ENCODE peak calls at places on chromosome 3, in eight cellular contexts. E is upper lobe of left lung; Q is HFFc6; K is CD8-positive, alpha-beta T cell; S is heart left ventricle; A is HCT116; N is choroid plexus epithelial cell; C is fibroblast of the aortic adventitia. Y is an unnamed sample.

GRCh38 chr3:57557088-57557537 is 1.0 kb downstream of the PDE12 start:
- DNase-seq in E (peak), K (peak), S (no peak), Q (peak), A (no peak), C (peak), N (peak), Y (no peak)

GRCh38 chr3:128681277-128681829 is 30.7 kb upstream of the RPN1 start:
- DNase-seq in C (no peak), K (no peak), A (no peak), S (no peak), E (no peak), Q (no peak), N (no peak), Y (no peak)

GRCh38 chr3:123815981-123816380 is 68.2 kb downstream of the MYLK start:
- DNase-seq in C (no peak), K (no peak), N (no peak), E (no peak), S (no peak), A (no peak), Q (no peak), Y (no peak)

GRCh38 chr3:25084016-25084415 is 344.0 kb upstream of the RARB start:
- DNase-seq in Q (no peak), C (no peak), E (no peak), N (peak), K (no peak), S (no peak), A (no peak), Y (no peak)

GRCh38 chr3:129690963-129691362 is 84.5 kb upstream of the PLXND1 start:
- DNase-seq in S (no peak), Q (no peak), E (no peak), K (no peak), C (no peak), A (no peak), N (no peak), Y (no peak)

GRCh38 chr3:77667901-77668300 is 628.0 kb downstream of the ROBO2 start:
- DNase-seq in N (no peak), Q (no peak), A (no peak), C (no peak), S (no peak), E (no peak), K (no peak), Y (no peak)

GRCh38 chr3:24365168-24365567 is 129.5 kb downstream of the THRB start:
- DNase-seq in E (peak), K (no peak), S (peak), Q (peak), N (peak), C (peak), A (peak), Y (peak)

GRCh38 chr3:100954990-100955389 is 38.2 kb downstream of the ABI3BP start:
- DNase-seq in Q (peak), E (no peak), S (peak), N (peak), C (peak), A (no peak), K (no peak), Y (no peak)

GRCh38 chr3:148953094-148953493 is 38.2 kb upstream of the GYG1 start:
- DNase-seq in Q (no peak), E (no peak), A (no peak), S (no peak), K (no peak), C (no peak), N (no peak), Y (no peak)

GRCh38 chr3:151697496-151697895 is 36.2 kb upstream of the AADACL2 start:
- DNase-seq in E (no peak), S (no peak), A (no peak), K (no peak), C (peak), N (peak), Q (no peak), Y (no peak)

GRCh38 chr3:123741058-123741511 is 143.0 kb downstream of the MYLK start:
- DNase-seq in Q (no peak), C (peak), S (no peak), K (no peak), E (no peak), A (no peak), N (no peak), Y (no peak)

GRCh38 chr3:138441742-138442141 is 7.3 kb downstream of the ESYT3 start:
- DNase-seq in N (no peak), S (no peak), A (no peak), C (peak), E (no peak), Q (peak), K (no peak), Y (no peak)

GRCh38 chr3:27080126-27080525 is 289.1 kb downstream of the NEK10 start:
- DNase-seq in Q (no peak), N (no peak), E (no peak), A (no peak), C (no peak), K (no peak), S (no peak), Y (no peak)

GRCh38 chr3:49616491-49616941 is 57.6 kb upstream of the APEH start:
- DNase-seq in S (no peak), E (no peak), N (peak), A (no peak), C (peak), Q (peak), K (no peak), Y (no peak)

GRCh38 chr3:184571750-184572377 is 10.3 kb downstream of the EPHB3 start:
- DNase-seq in E (no peak), S (no peak), C (no peak), Q (no peak), A (no peak), N (no peak), K (no peak), Y (no peak)

GRCh38 chr3:183824761-183825379 is 507 bp downstream of the MAP6D1 start:
- DNase-seq in Q (no peak), C (no peak), N (no peak), S (peak), A (no peak), E (no peak), K (no peak), Y (no peak)

GRCh38 chr3:31629054-31629453 is 96.3 kb downstream of the STT3B start:
- DNase-seq in Q (no peak), K (no peak), A (no peak), N (no peak), S (no peak), C (no peak), E (no peak), Y (no peak)

GRCh38 chr3:165954171-165954570 is 116.9 kb upstream of the BCHE start:
- DNase-seq in K (no peak), E (no peak), C (no peak), A (no peak), S (no peak), Q (no peak), N (no peak), Y (no peak)

GRCh38 chr3:105537371-105538075 is 170.8 kb downstream of the ALCAM start:
- DNase-seq in A (no peak), C (no peak), K (no peak), S (no peak), N (peak), Q (no peak), E (no peak), Y (no peak)

GRCh38 chr3:183210341-183210740 is 42.7 kb upstream of the B3GNT5 start:
- DNase-seq in E (no peak), C (no peak), S (no peak), K (no peak), N (no peak), Q (no peak), A (no peak), Y (no peak)

GRCh38 chr3:125349055-125349454 is 26.1 kb downstream of the ZNF148 start:
- DNase-seq in S (no peak), Q (no peak), N (no peak), K (no peak), E (no peak), A (no peak), C (no peak), Y (no peak)

GRCh38 chr3:133117342-133117741 is 79.2 kb downstream of the TMEM108 start:
- DNase-seq in E (no peak), K (no peak), A (no peak), N (no peak), S (no peak), C (no peak), Q (no peak), Y (no peak)

GRCh38 chr3:157327018-157327417 is 109.6 kb upstream of the PTX3 start:
- DNase-seq in S (no peak), K (no peak), N (no peak), C (no peak), E (no peak), A (no peak), Q (peak), Y (no peak)

GRCh38 chr3:32947466-32948238 is 3.8 kb upstream of the CCR4 start:
- DNase-seq in Q (peak), C (peak), K (peak), N (peak), A (peak), E (peak), S (peak), Y (peak)

GRCh38 chr3:134216851-134217250 is 33.8 kb downstream of the RYK start:
- DNase-seq in E (no peak), C (no peak), Q (no peak), S (no peak), N (no peak), A (no peak), K (no peak), Y (no peak)

GRCh38 chr3:134216206-134216764 is 34.4 kb downstream of the RYK start:
- DNase-seq in A (no peak), S (no peak), K (no peak), N (no peak), C (no peak), Q (no peak), E (no peak), Y (no peak)

GRCh38 chr3:134214239-134214638 is 36.4 kb downstream of the RYK start:
- DNase-seq in E (no peak), K (no peak), S (no peak), N (no peak), C (no peak), Q (no peak), A (no peak), Y (no peak)

GRCh38 chr3:134211797-134212196 is 38.9 kb downstream of the RYK start:
- DNase-seq in K (no peak), E (no peak), S (peak), A (peak), Q (peak), N (peak), C (peak), Y (no peak)

DNA sequence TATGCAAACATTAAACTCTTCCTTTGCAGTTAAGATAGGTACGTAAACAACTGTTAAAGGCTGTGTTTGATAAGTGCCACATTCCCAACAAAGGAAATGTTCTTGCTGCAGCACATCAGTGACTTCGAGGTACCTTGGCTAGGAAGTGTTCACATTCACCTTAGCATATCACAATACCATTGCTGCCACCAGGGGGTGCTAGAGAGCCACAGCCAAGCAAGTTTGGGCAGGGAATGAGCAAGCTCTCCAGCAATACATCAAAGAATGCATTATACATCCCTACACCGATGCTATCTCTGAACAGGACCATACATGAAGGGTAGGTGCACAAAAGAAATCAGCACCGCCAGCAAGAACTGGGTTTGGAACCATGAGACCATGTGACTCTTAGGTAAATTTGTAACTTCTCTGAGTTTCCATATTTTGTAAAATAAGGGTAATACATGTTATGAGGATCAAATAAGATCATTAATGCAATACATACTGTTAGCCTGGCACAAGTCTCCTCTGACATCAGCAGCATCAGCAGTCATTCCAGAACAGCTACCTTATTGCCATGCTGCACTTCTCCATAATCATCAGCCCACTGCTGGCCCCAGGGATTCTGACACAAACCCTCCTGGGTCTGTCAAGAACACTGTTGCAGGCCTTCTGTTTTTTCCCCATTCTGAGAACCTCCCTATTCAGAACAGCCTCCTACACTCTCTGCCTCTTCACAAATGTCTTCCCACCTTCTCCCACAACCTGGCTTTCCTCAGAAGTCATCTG is 37.6 kb downstream of the RYK start:
- DNase-seq in S (peak), A (peak), C (peak), E (peak), Q (peak), N (peak), K (peak), Y (no peak)
- TF ChIP-seq CTCF in S (peak), A (peak), C (peak), E (peak), Q (peak), N (peak), K (peak), Y (peak)

DNA sequence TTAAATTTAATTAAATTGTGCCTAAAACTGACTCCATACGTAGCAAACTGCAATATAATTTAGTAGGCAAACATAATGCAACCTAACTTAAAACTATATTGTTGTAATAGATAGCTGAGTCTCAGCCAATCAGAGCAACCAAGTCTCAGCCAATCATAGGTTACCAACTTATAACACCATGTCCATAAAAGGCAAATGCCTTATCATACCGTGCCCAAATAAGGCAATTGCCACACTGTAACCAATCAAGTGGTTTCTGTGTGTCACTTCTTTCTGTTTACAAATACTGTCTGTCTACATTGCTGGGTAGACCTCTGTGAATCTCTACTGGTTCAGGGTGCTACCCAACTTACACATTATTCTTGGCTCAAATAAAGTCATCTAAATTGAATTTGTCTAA is 728.4 kb upstream of the EPHA6 start:
- DNase-seq in Q (no peak), E (no peak), S (no peak), C (no peak), A (no peak), N (no peak), K (no peak), Y (no peak)
- TF ChIP-seq CTCF in Q (no peak), E (no peak), S (no peak), C (no peak), A (no peak), N (no peak), K (no peak), Y (no peak)

DNA sequence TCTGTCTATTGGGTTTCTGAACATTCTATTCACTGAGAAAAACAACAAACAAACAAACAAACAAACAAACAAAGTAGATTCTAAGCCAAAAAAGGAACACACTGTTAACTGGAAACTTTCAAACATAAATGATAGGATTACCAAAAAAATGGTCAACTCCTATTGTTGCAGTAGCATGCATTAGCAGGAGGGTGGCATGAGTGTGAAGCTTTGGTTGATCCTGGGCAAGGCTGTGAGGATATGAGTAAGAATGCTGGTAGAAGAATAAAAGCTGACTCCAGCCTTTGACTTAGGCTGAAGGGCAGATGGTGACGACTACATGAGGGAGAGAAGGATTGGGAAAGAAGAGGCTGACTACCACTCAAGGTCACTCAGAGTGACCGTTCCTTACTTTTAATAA is 810.3 kb downstream of the VGLL3 start:
- DNase-seq in Q (no peak), S (no peak), A (no peak), K (no peak), E (no peak), C (no peak), N (peak), Y (no peak)
- TF ChIP-seq CTCF in Q (no peak), S (no peak), A (no peak), K (no peak), E (no peak), C (no peak), N (peak), Y (peak)

DNA sequence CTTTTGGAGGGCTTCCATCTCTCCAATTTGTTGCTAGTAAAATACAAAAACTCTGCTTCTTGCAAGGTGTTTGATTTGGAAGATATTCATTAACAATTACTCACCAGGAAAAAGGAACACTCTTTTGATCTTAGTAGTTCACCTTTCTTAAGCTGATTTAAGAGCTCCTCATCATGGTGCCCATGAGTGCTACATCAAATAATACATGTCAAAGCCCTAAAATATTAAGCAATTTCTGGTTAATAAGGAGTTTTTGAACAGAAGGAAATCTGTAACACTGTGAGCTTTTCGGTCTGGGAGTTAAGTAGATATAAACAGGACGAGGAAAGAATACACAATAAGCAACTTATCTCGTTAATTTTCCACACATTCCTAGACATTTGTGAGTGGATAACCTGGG is 83.9 kb upstream of the DCBLD2 start:
- DNase-seq in C (peak), S (no peak), A (no peak), N (peak), K (no peak), Q (no peak), E (no peak), Y (no peak)
- TF ChIP-seq CTCF in C (peak), S (no peak), A (peak), N (no peak), K (no peak), Q (peak), E (no peak), Y (peak)

DNA sequence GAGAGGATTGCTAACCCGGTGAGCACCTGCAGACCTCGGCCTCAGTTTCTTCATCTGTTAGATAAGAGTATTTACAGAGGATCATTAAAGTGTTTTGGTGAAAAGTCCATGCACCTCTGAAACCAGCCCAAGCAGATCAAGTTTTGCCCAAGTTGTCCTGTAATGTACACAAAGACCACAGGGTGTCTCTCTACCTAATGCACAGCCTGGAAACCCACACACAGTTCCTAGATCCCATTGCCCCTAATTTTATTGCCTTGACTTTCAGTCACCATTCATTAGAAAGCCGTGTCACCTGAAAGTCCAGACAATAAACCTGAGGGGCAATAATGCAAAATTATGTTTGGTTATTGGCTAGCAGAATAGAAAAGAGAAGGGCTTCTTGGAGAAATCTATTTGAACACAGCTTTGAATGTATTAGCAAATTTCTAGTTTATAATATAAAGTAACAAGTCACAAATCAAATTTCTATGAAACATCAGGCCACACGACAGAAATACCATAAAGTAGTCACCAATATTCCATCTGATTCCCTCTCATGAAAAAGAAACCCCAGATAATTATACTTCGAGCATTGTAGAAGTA is 161.3 kb upstream of the SLC2A2 start:
- DNase-seq in E (no peak), S (no peak), K (no peak), Q (no peak), N (peak), A (no peak), C (peak), Y (no peak)
- TF ChIP-seq CTCF in E (no peak), S (peak), K (peak), Q (peak), N (peak), A (peak), C (peak), Y (peak)

GRCh38 chr3:178439504-178439903 is 96.7 kb upstream of the KCNMB2 start:
- DNase-seq in C (peak), S (no peak), E (no peak), K (no peak), Q (peak), N (peak), A (no peak), Y (no peak)

GRCh38 chr3:178435575-178435974 is 100.7 kb upstream of the KCNMB2 start:
- DNase-seq in N (no peak), C (no peak), A (no peak), S (no peak), E (no peak), Q (no peak), K (no peak), Y (no peak)

GRCh38 chr3:178434206-178434805 is 101.9 kb upstream of the KCNMB2 start:
- DNase-seq in E (no peak), N (peak), Q (no peak), S (no peak), K (no peak), A (no peak), C (peak), Y (no peak)

DNA sequence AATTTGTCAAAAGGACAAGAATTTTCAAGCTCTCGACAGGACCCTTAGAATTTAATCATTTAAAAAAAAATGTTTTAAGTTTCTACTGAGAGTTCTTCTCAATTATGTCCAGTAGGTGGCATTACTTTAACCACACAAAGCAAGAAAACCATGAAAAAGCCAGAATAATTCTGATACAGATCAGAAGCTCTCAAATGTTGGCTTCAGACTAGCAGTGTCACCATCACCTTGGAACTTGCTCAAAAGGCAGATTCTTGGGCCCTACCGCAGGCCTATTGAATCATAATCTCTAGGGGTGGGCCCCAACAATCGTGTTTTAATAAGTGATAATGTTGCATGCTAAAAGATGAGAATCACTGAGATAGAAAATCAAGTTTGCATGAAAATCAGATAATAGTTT is 99.5 kb upstream of the KCNMB2 start:
- DNase-seq in C (peak), E (no peak), N (peak), S (no peak), K (no peak), Q (peak), A (peak), Y (no peak)
- TF ChIP-seq CTCF in C (peak), E (no peak), N (peak), S (peak), K (peak), Q (peak), A (peak), Y (peak)

GRCh38 chr3:191499307-191500125 is 38.6 kb downstream of the PYDC2 start:
- DNase-seq in E (no peak), A (no peak), Q (peak), C (peak), N (peak), K (no peak), S (peak), Y (no peak)

GRCh38 chr3:191500892-191501291 is 39.9 kb downstream of the PYDC2 start:
- DNase-seq in N (no peak), S (no peak), Q (no peak), A (no peak), E (no peak), K (no peak), C (no peak), Y (no peak)

GRCh38 chr3:191502583-191502982 is 41.6 kb downstream of the PYDC2 start:
- DNase-seq in K (no peak), Q (peak), N (peak), A (peak), E (no peak), C (no peak), S (no peak), Y (no peak)
- TF ChIP-seq CTCF in K (no peak), Q (peak), N (peak), A (peak), E (no peak), C (peak), S (no peak), Y (peak)

Y was measured in epithelial cell of proximal tubule.